ENCODE peak calls at places on chromosomes 4 and X, in four cellular contexts. T is cardiac muscle cell, O is A549, J is neuronal stem cell. G is an unnamed sample.

GRCh38 chr4:164955107-164955805 is 22.2 kb downstream of the TRIM61 start:
- DNase-seq in T (no peak), O (no peak), J (no peak), G (no peak)

GRCh38 chr4:118948545-118949144 is 60.0 kb downstream of the SYNPO2 start:
- DNase-seq in T (no peak), O (no peak), J (no peak), G (no peak)

GRCh38 chr4:824461-825062 is 1.4 kb downstream of the CPLX1 start:
- DNase-seq in T (no peak), O (no peak), J (no peak), G (peak)

GRCh38 chrX:153689654-153690465 is 2.1 kb downstream of the SLC6A8 start:
- DNase-seq in T (no peak), O (no peak), J (no peak), G (peak)

GRCh38 chrX:47179221-47179927 is 14.3 kb upstream of the UBA1 start:
- DNase-seq in T (peak), O (no peak), J (no peak), G (no peak)

GRCh38 chr4:176902710-176903323 is 110.1 kb upstream of the VEGFC start:
- DNase-seq in T (peak), O (no peak), J (no peak), G (no peak)

GRCh38 chr4:176792348-176793059 is at the start of gene VEGFC:
- DNase-seq in T (peak), O (peak), J (peak), G (peak)

GRCh38 chr4:36222702-36223101 is 21.6 kb downstream of the ARAP2 start:
- DNase-seq in T (no peak), O (no peak), J (no peak), G (no peak)

GRCh38 chr4:2950221-2950989 is 12.8 kb downstream of the NOP14 start:
- DNase-seq in T (no peak), O (no peak), J (no peak), G (no peak)

GRCh38 chrX:25873196-25873595 is 264.9 kb upstream of the MAGEB18 start:
- DNase-seq in T (peak), O (no peak), J (no peak), G (no peak)

GRCh38 chr4:7464259-7464655 is 29.5 kb upstream of the PSAPL1 start:
- DNase-seq in T (no peak), O (no peak), J (no peak), G (no peak)

GRCh38 chr4:167234388-167234881 is at the start of gene SPOCK3:
- DNase-seq in T (peak), O (peak), J (peak), G (peak)

GRCh38 chr4:60002603-60003325 is 1197.4 kb upstream of the ADGRL3 start:
- DNase-seq in T (no peak), O (no peak), J (no peak), G (no peak)

GRCh38 chr4:188372051-188372450 is 232.8 kb downstream of the TRIML1 start:
- DNase-seq in T (no peak), O (no peak), J (no peak), G (no peak)

GRCh38 chr4:182847956-182848450 is 69.2 kb downstream of the DCTD start:
- DNase-seq in T (no peak), O (no peak), J (no peak), G (peak)

GRCh38 chrX:149131780-149132179 is 373.3 kb downstream of the IDS start:
- DNase-seq in T (no peak), O (no peak), J (no peak), G (no peak)

GRCh38 chr4:61540944-61541343 is 340.8 kb downstream of the ADGRL3 start:
- DNase-seq in T (no peak), O (peak), J (no peak), G (peak)

GRCh38 chrX:129797251-129797906 is 17.6 kb downstream of the SASH3 start:
- DNase-seq in T (no peak), O (no peak), J (no peak), G (no peak)

GRCh38 chr4:7762376-7763040 is 177.2 kb downstream of the AFAP1 start:
- DNase-seq in T (no peak), O (no peak), J (no peak), G (no peak)

GRCh38 chrX:2723316-2723879 is 28.4 kb upstream of the XG start:
- DNase-seq in T (no peak), O (no peak), J (no peak), G (no peak)

GRCh38 chr4:20490734-20491133 is 209.5 kb upstream of the PACRGL start:
- DNase-seq in T (no peak), O (no peak), J (no peak), G (peak)

GRCh38 chr4:125741825-125742452 is 427.2 kb downstream of the FAT4 start:
- DNase-seq in T (peak), O (peak), J (no peak), G (peak)

GRCh38 chr4:188534297-188534696 is 395.1 kb downstream of the TRIML1 start:
- DNase-seq in T (no peak), O (no peak), J (no peak), G (no peak)

GRCh38 chrX:27964432-27964831 is 16.8 kb downstream of the DCAF8L1 start:
- DNase-seq in T (no peak), O (no peak), J (no peak), G (no peak)

GRCh38 chr4:166257891-166258290 is 384.9 kb downstream of the TLL1 start:
- DNase-seq in T (no peak), O (peak), J (no peak), G (no peak)

GRCh38 chrX:95063554-95063953 is 1389.5 kb downstream of the FAM133A start:
- DNase-seq in T (peak), O (no peak), J (no peak), G (no peak)

GRCh38 chr4:119570401-119570800 is 58.2 kb downstream of the PDE5A start:
- DNase-seq in T (no peak), O (no peak), J (no peak), G (no peak)

GRCh38 chr4:134548052-134548628 is 346.6 kb upstream of the PABPC4L start:
- DNase-seq in T (no peak), O (no peak), J (no peak), G (no peak)

DNA sequence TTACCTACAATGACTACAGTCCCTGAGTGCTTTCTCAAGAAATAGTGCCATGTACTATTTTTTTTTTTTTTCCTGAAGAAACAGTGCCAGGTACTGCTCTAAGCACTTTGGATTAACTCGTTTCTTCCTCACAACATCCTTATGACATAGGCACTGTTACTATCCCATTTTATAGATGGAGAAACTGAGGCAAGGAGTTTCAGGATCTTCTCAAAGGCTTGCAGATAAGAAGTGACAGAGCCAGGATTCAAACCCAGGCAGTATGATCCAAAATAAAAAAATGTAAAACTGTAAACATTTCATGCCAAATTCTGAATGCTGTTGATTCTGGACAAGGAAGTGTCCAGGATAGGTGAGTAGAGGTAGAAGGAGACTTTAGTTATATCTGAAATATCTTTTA is 1.1 kb downstream of the FANCB start:
- DNase-seq in T (no peak), O (no peak), J (no peak), G (no peak)
- H3K4me3 ChIP-seq in T (no peak), O (no peak), J (no peak), G (no peak)

GRCh38 chrX:44875185-44875489 is 2.1 kb downstream of the KDM6A start:
- DNase-seq in T (no peak), O (no peak), J (no peak), G (no peak)

GRCh38 chrX:44873415-44874270 is 655 bp downstream of the KDM6A start:
- DNase-seq in T (peak), O (peak), J (no peak), G (peak)

GRCh38 chrX:44876767-44877166 is 3.8 kb downstream of the KDM6A start:
- DNase-seq in T (no peak), O (no peak), J (no peak), G (no peak)

GRCh38 chrX:44874481-44875184 is 1.6 kb downstream of the KDM6A start:
- DNase-seq in T (peak), O (peak), J (no peak), G (peak)

DNA sequence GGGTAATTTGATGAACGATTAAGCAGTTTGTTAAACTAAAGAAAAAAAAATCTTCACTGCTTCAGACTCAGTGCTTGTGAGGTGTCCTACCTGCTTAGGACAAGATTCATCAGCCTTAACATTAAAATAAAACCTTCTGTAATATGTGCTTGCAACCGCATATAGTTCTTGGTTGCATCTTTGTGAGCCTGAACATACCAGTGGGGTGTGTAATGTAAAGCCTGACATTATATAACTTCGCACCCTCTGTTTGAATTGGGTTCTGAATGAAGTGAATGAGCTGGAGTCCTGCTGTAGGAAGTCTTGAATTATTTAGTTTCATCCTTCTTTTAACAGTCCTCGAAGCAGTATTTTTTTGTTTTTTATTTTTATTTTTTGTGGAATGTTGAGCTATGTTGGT is 3.1 kb downstream of the KDM6A start:
- DNase-seq in T (no peak), O (no peak), J (no peak), G (no peak)
- H3K4me3 ChIP-seq in T (peak), O (no peak), J (no peak), G (no peak)

GRCh38 chrX:119880076-119880475 is 8.4 kb downstream of the NDUFA1 start:
- DNase-seq in T (no peak), O (no peak), J (no peak), G (no peak)

GRCh38 chrX:119880552-119881437 is 9.2 kb downstream of the NDUFA1 start:
- DNase-seq in T (peak), O (peak), J (no peak), G (peak)

GRCh38 chrX:119887721-119888425 is 7.8 kb upstream of the AKAP14 start:
- DNase-seq in T (peak), O (peak), J (no peak), G (peak)

DNA sequence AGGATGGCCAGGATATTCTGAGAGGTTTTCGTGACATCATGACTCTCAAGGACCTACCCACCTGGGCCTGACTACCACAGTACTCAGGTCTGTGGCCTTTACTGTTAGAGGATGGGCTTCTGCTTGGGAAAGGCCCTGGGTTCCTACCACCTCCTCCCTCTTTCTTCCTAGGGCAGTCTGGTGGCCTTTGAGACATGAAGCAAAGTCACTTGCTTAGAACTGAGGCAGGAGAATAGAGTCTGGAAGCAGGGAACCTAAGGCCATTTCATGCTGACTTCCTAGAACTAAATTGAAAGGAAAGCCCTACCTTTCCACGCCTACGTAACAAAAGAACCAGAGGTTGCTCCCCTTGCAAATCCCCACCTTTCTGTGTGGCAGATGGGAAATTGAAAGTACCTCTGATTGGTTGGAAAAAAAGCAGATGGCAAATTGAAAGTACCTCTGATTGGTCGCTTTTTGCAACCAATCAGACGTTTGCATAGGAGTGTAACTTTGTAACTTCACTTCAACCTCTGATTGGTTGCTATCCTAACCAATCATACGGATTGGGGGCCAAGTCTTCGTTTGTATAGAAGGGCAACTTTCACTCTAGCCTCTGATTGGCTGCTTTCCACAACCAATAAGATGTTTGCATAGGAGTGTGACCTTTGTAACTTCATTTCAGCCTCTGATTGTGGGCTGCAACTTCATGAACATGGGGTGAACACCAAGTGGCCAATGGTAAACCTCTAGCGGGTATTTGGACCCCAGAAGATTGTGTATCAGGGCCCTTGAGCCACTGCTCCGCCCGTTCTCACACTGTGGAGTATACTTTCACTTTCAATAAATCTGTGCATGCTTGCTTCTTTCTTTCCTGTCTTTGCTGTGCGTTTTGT is 9.9 kb upstream of the AKAP14 start:
- DNase-seq in T (peak), O (peak), J (no peak), G (peak)
- H3K4me3 ChIP-seq in T (no peak), O (no peak), J (no peak), G (no peak)

DNA sequence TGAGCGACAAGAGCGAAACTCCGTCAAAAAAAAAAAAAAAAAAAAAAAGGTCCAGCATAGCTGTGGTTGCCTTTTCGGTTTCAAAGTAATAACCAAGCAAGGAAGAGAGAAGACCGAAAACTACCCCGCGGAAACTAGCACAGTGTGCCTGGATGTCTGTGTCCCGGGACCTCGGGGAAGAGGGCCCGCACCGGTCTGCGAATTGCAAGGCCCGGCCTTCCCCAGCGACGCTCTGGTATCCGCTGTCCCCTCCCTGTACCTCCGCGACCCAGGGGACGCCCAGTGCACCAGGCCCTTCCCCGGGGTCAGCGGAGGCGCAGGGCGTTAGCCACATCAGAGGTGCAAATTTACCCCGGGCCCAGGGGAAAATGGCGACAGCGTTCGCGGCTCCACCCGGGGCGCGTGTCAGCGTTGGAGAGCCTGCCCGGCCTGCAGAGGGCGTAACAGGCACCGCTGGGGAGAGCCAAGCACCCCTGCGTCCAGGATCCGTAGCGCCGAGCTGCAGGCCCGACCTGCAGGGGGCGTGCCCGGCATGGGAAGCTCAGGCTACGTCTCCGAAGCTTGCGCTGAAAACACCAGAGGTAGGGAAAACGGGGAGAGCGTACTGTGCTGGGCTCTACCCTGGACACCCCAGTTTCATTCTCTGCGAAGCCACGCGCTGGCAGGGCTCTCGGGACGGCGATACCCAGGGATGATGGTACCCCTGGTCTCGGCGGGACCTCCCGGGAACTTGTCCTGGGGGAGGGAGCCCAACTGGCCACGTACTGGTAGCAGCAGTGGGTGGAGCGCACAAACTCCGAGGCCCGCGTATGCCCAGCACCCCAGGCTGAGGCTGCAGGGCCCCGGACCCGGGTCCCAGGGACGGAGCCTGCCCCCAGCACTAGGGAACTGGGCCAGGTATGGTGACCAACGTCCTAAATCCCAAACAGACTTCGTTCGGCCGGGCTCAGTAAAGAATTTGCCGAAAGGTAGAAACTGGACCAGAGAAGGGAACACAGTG is 16.2 kb downstream of the NKX6-1 start:
- DNase-seq in T (peak), O (no peak), J (no peak), G (peak)
- H3K4me3 ChIP-seq in T (peak), O (no peak), J (no peak), G (peak)

DNA sequence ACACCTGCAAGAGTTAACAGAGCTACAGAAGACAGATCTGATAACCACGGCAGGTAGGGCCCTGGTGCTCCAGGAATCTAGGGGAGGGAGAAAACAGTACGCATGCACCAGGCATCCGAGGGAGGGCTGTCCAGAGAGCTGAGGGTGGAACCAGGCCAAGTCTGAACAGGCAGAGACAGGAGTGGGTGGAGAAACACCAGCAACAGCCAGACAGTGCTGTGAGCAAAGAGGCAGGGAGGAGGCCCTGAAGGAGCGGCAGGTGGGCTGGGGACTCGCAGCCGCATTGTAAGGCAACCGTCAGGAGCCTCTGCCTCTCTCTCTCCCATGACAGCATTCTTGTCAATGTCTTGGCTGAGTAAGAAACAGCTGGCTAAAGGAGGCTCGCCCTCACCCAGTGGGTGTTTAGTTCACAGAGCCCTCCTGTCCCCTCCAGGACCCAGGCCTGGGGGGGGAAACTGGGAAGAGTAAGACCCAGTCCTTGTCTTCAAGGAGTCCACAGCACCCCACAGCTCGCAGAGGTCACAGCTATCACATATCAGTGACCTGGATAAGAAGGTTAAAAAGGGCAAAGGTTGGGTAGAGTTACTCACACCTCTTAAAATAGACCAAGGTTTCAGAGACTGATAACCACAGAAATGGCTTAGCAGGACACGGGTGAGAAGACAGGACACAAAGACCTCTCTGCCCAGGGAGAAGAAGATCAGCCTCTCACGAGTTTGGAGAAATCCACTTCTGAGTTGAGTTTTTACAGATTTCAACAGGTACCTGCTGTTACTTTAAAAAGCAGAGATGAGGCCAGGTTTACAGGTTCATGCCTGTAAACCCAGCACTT is 10.5 kb downstream of the ACSL1 start:
- DNase-seq in T (peak), O (no peak), J (no peak), G (peak)
- H3K4me3 ChIP-seq in T (no peak), O (no peak), J (no peak), G (no peak)

GRCh38 chr4:94457692-94458106 is 6.0 kb downstream of the PDLIM5 start:
- DNase-seq in T (peak), O (no peak), J (peak), G (peak)

GRCh38 chr4:94454405-94454804 is 2.7 kb downstream of the PDLIM5 start:
- DNase-seq in T (peak), O (no peak), J (no peak), G (no peak)

GRCh38 chr4:94452476-94453300 is 946 bp downstream of the PDLIM5 start:
- DNase-seq in T (peak), O (peak), J (peak), G (peak)

GRCh38 chr4:94453534-94453963 is 1.8 kb downstream of the PDLIM5 start:
- DNase-seq in T (peak), O (no peak), J (no peak), G (no peak)

DNA sequence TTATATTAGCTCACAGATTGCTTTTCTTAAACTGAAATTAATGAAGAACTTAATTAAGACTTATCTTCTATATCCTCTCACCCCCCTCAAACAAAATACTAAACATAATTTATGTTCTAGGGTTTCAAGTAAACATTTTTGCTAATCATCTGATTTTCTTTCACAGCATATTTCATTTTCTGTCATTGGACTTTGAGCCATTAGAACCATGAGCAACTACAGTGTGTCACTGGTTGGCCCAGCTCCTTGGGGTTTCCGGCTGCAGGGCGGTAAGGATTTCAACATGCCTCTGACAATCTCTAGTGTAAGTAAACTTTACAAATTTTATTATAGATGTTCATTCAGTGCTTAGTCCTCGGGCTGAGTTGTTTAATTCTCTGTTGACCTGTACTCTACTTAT is 3.3 kb downstream of the PDLIM5 start:
- DNase-seq in T (peak), O (peak), J (no peak), G (no peak)
- H3K4me3 ChIP-seq in T (peak), O (peak), J (no peak), G (no peak)

GRCh38 chr4:85126991-85127591 is 160.6 kb upstream of the WDFY3 start:
- DNase-seq in T (no peak), O (no peak), J (no peak), G (no peak)
- H3K4me3 ChIP-seq in T (no peak), O (no peak), J (no peak), G (no peak)

G was measured in H7.